ENCODE peak calls at places on chromosomes 13 and 19, in eight cellular contexts. O is NCI-H748 treated with DMSO at 0.1 percent for 48 hours; D is nephron progenitor cell; N is B cell; B is left lung; I is frontal cortex; Y is naive thymus-derived CD4-positive, alpha-beta T cell; F is SHP77. L is an unnamed sample.

GRCh38 chr13:55307909-55308308 is 1832.8 kb upstream of the PRR20A start:
- DNase-seq in O (no peak), D (no peak), N (no peak), B (no peak), I (no peak), Y (no peak), F (no peak), L (no peak)

GRCh38 chr19:10760268-10760944 is 42.5 kb downstream of the DNM2 start:
- DNase-seq in O (no peak), D (peak), N (peak), B (no peak), I (no peak), Y (no peak), F (no peak), L (no peak)

GRCh38 chr13:25890671-25891212 is 161.1 kb downstream of the SHISA2 start:
- DNase-seq in O (no peak), D (no peak), N (no peak), B (no peak), I (no peak), Y (no peak), F (no peak), L (peak)

GRCh38 chr13:91134773-91135124 is 212.7 kb upstream of the MIR17HG start:
- DNase-seq in O (no peak), D (no peak), N (no peak), B (no peak), I (no peak), Y (no peak), F (no peak), L (no peak)

GRCh38 chr19:2192862-2193261 is 29.1 kb downstream of the DOT1L start:
- DNase-seq in O (no peak), D (no peak), N (no peak), B (no peak), I (no peak), Y (no peak), F (no peak), L (no peak)

GRCh38 chr13:113854238-113855011 is 9.5 kb downstream of the GAS6 start:
- DNase-seq in O (no peak), D (no peak), N (no peak), B (peak), I (no peak), Y (no peak), F (no peak), L (no peak)

GRCh38 chr19:38006361-38007045 is 99.5 kb downstream of the SIPA1L3 start:
- DNase-seq in O (no peak), D (no peak), N (peak), B (no peak), I (no peak), Y (no peak), F (no peak), L (no peak)

GRCh38 chr13:113186061-113186900 is 22.2 kb downstream of the PCID2 start:
- DNase-seq in O (no peak), D (no peak), N (no peak), B (no peak), I (no peak), Y (no peak), F (no peak), L (no peak)

GRCh38 chr19:15476334-15476733 is 3.0 kb downstream of the PGLYRP2 start:
- DNase-seq in O (no peak), D (no peak), N (no peak), B (no peak), I (no peak), Y (no peak), F (no peak), L (no peak)

GRCh38 chr19:29690842-29691241 is 24.2 kb downstream of the C19orf12 start:
- DNase-seq in O (peak), D (no peak), N (peak), B (no peak), I (no peak), Y (peak), F (peak), L (peak)

GRCh38 chr19:8648240-8648639 is 17.8 kb downstream of the NFILZ start:
- DNase-seq in O (no peak), D (no peak), N (no peak), B (no peak), I (no peak), Y (no peak), F (no peak), L (no peak)

GRCh38 chr13:31890946-31891345 is 140.6 kb upstream of the FRY start:
- DNase-seq in O (no peak), D (no peak), N (no peak), B (no peak), I (no peak), Y (no peak), F (no peak), L (peak)

GRCh38 chr19:47094557-47095517 is 18.7 kb downstream of the ZC3H4 start:
- DNase-seq in O (no peak), D (no peak), N (no peak), B (peak), I (no peak), Y (peak), F (no peak), L (peak)

GRCh38 chr13:35879111-35879510 is 252.1 kb downstream of the DCLK1 start:
- DNase-seq in O (no peak), D (no peak), N (no peak), B (no peak), I (no peak), Y (no peak), F (no peak), L (no peak)

GRCh38 chr13:84645196-84646071 is 763.2 kb upstream of the SLITRK1 start:
- DNase-seq in O (peak), D (no peak), N (no peak), B (no peak), I (no peak), Y (no peak), F (peak), L (peak)

GRCh38 chr13:95603887-95604533 is 40.5 kb downstream of the DZIP1 start:
- DNase-seq in O (no peak), D (no peak), N (no peak), B (no peak), I (no peak), Y (no peak), F (peak), L (peak)

GRCh38 chr19:7970716-7971448 is 27.4 kb upstream of the TIMM44 start:
- DNase-seq in O (no peak), D (peak), N (peak), B (no peak), I (no peak), Y (no peak), F (peak), L (peak)

GRCh38 chr19:44770550-44771257 is 7.0 kb upstream of the CBLC start:
- DNase-seq in O (peak), D (peak), N (peak), B (peak), I (peak), Y (peak), F (peak), L (peak)

GRCh38 chr19:55641376-55642152 is 762 bp downstream of the ZNF580 start:
- DNase-seq in O (no peak), D (no peak), N (peak), B (no peak), I (no peak), Y (peak), F (no peak), L (peak)

GRCh38 chr19:33502991-33503790 is 18.4 kb downstream of the PEPD start:
- DNase-seq in O (no peak), D (no peak), N (no peak), B (no peak), I (no peak), Y (no peak), F (peak), L (no peak)

GRCh38 chr13:50676602-50677001 is 166.9 kb downstream of the DLEU7 start:
- DNase-seq in O (no peak), D (no peak), N (peak), B (no peak), I (no peak), Y (no peak), F (no peak), L (peak)

GRCh38 chr13:46010148-46010547 is 42.4 kb downstream of the ZC3H13 start:
- DNase-seq in O (no peak), D (no peak), N (no peak), B (no peak), I (no peak), Y (no peak), F (no peak), L (no peak)

GRCh38 chr19:15829277-15829770 is 13.9 kb upstream of the OR10H1 start:
- DNase-seq in O (no peak), D (no peak), N (no peak), B (no peak), I (no peak), Y (no peak), F (no peak), L (no peak)

GRCh38 chr13:92838786-92839185 is 387.8 kb upstream of the GPC6 start:
- DNase-seq in O (no peak), D (no peak), N (no peak), B (no peak), I (no peak), Y (no peak), F (no peak), L (peak)

GRCh38 chr19:53873451-53874383 is 6.0 kb downstream of the MYADM start:
- DNase-seq in O (no peak), D (no peak), N (peak), B (no peak), I (peak), Y (no peak), F (no peak), L (no peak)

GRCh38 chr19:45472557-45473365 is 5.0 kb downstream of the FOSB start:
- DNase-seq in O (no peak), D (peak), N (peak), B (no peak), I (no peak), Y (no peak), F (no peak), L (no peak)

GRCh38 chr13:45121421-45121820 is 1.1 kb downstream of the GTF2F2 start:
- DNase-seq in O (no peak), D (no peak), N (no peak), B (no peak), I (no peak), Y (peak), F (no peak), L (no peak)